ENCODE peak calls at places on chromosomes 11 and 22, in four cellular contexts. W is KG1, P is GM18507, C is HCEC 1CT. L is an unnamed sample.

GRCh38 chr11:10456519-10456918 is 1.5 kb downstream of the AMPD3 start:
- DNase-seq in W (no peak), P (no peak), C (no peak), L (no peak)

GRCh38 chr11:44409558-44410236 is 99.8 kb upstream of the ALX4 start:
- DNase-seq in W (no peak), P (no peak), C (no peak), L (no peak)

GRCh38 chr11:593347-593746 is 17.1 kb downstream of the PHRF1 start:
- DNase-seq in W (no peak), P (no peak), C (no peak), L (no peak)

GRCh38 chr11:94737171-94737611 is 31.0 kb upstream of the AMOTL1 start:
- DNase-seq in W (no peak), P (no peak), C (peak), L (no peak)

GRCh38 chr11:113241190-113242051 is 73.0 kb upstream of the TTC12 start:
- DNase-seq in W (no peak), P (no peak), C (no peak), L (no peak)

GRCh38 chr11:119666463-119667131 is 62.4 kb downstream of the NECTIN1 start:
- DNase-seq in W (peak), P (peak), C (peak), L (peak)

GRCh38 chr22:46081831-46082210 is 68.5 kb upstream of the PPARA start:
- DNase-seq in W (no peak), P (no peak), C (peak), L (no peak)

GRCh38 chr11:113591122-113591521 is 115.0 kb downstream of the TMPRSS5 start:
- DNase-seq in W (no peak), P (no peak), C (no peak), L (no peak)

GRCh38 chr11:99934008-99934407 is 753.1 kb upstream of the ARHGAP42 start:
- DNase-seq in W (no peak), P (no peak), C (peak), L (no peak)

GRCh38 chr22:25437414-25438160 is 126.9 kb upstream of the GRK3 start:
- DNase-seq in W (no peak), P (no peak), C (no peak), L (no peak)

GRCh38 chr22:20248461-20248959 is 19.6 kb downstream of the RTN4R start:
- DNase-seq in W (no peak), P (no peak), C (no peak), L (no peak)

GRCh38 chr22:49999063-49999900 is 13.3 kb downstream of the IL17REL start:
- DNase-seq in W (no peak), P (no peak), C (no peak), L (no peak)

L was measured in naive thymus-derived CD4-positive, alpha-beta T cell.